ENCODE peak calls at places on chromosomes 3 and 15, in seven cellular contexts. One of them, this sample, is unnamed.
A peak's percentile ranks its signal among the peaks of the same experiment; 100 is the strongest.

GRCh38 chr15:78361956-78362506 is 21.9 kb downstream of the CRABP1 start:
- DNase-seq in transverse colon: no peak
- DNase-seq in OCI-LY7: no peak
- DNase-seq in coronary artery: no peak
- DNase-seq in fibroblast of lung: no peak
- DNase-seq in CD8-positive, alpha-beta T cell: no peak
- DNase-seq in body of pancreas: no peak
- DNase-seq in this sample: no peak

GRCh38 chr3:126101521-126101982 is 17.6 kb upstream of the SLC41A3 start:
- DNase-seq in transverse colon: no peak
- DNase-seq in OCI-LY7: no peak
- DNase-seq in coronary artery: peak; percentile 74
- DNase-seq in fibroblast of lung: no peak
- DNase-seq in CD8-positive, alpha-beta T cell: no peak
- DNase-seq in body of pancreas: no peak
- DNase-seq in this sample: no peak

GRCh38 chr15:75639191-75639708 is 774 bp downstream of the IMP3 start:
- DNase-seq in transverse colon: no peak
- DNase-seq in OCI-LY7: peak; percentile 22
- DNase-seq in coronary artery: no peak
- DNase-seq in fibroblast of lung: peak; percentile 46
- DNase-seq in CD8-positive, alpha-beta T cell: no peak
- DNase-seq in body of pancreas: no peak
- DNase-seq in this sample: no peak

GRCh38 chr15:59371458-59372351 is 966 bp downstream of the MYO1E start:
- DNase-seq in transverse colon: peak; percentile 55
- DNase-seq in OCI-LY7: no peak
- DNase-seq in coronary artery: peak; percentile 73
- DNase-seq in fibroblast of lung: no peak
- DNase-seq in CD8-positive, alpha-beta T cell: peak; percentile 23
- DNase-seq in body of pancreas: peak; percentile 62
- DNase-seq in this sample: no peak

GRCh38 chr3:71542548-71543370 is 40.8 kb downstream of the FOXP1 start:
- DNase-seq in transverse colon: peak; percentile 85
- DNase-seq in OCI-LY7: peak; percentile 90
- DNase-seq in coronary artery: peak; percentile 78
- DNase-seq in fibroblast of lung: peak; percentile 96
- DNase-seq in CD8-positive, alpha-beta T cell: no peak
- DNase-seq in body of pancreas: peak; percentile 20
- DNase-seq in this sample: no peak

GRCh38 chr15:72579814-72580213 is 74.7 kb upstream of the GOLGA6B start:
- DNase-seq in transverse colon: no peak
- DNase-seq in OCI-LY7: no peak
- DNase-seq in coronary artery: no peak
- DNase-seq in fibroblast of lung: no peak
- DNase-seq in CD8-positive, alpha-beta T cell: no peak
- DNase-seq in body of pancreas: no peak
- DNase-seq in this sample: no peak

GRCh38 chr3:66450389-66451022 is 50.3 kb downstream of the LRIG1 start:
- DNase-seq in transverse colon: peak; percentile 57
- DNase-seq in OCI-LY7: no peak
- DNase-seq in coronary artery: no peak
- DNase-seq in fibroblast of lung: peak; percentile 81
- DNase-seq in CD8-positive, alpha-beta T cell: no peak
- DNase-seq in body of pancreas: peak; percentile 68
- DNase-seq in this sample: no peak

GRCh38 chr3:184514151-184514490 is 47.5 kb upstream of the EPHB3 start:
- DNase-seq in transverse colon: no peak
- DNase-seq in OCI-LY7: no peak
- DNase-seq in coronary artery: no peak
- DNase-seq in fibroblast of lung: no peak
- DNase-seq in CD8-positive, alpha-beta T cell: no peak
- DNase-seq in body of pancreas: no peak
- DNase-seq in this sample: no peak

GRCh38 chr3:52827441-52827840 is 3.0 kb downstream of the ITIH4 start:
- DNase-seq in transverse colon: no peak
- DNase-seq in OCI-LY7: no peak
- DNase-seq in coronary artery: no peak
- DNase-seq in fibroblast of lung: peak; percentile 34
- DNase-seq in CD8-positive, alpha-beta T cell: no peak
- DNase-seq in body of pancreas: no peak
- DNase-seq in this sample: no peak

GRCh38 chr15:98412852-98413251 is 235.5 kb upstream of the IGF1R start:
- DNase-seq in transverse colon: no peak
- DNase-seq in OCI-LY7: no peak
- DNase-seq in coronary artery: no peak
- DNase-seq in fibroblast of lung: peak; percentile 1
- DNase-seq in CD8-positive, alpha-beta T cell: no peak
- DNase-seq in body of pancreas: no peak
- DNase-seq in this sample: no peak

GRCh38 chr3:69082805-69083204 is 1.9 kb upstream of the ARL6IP5 start:
- DNase-seq in transverse colon: peak; percentile 51
- DNase-seq in OCI-LY7: peak; percentile 85
- DNase-seq in coronary artery: no peak
- DNase-seq in fibroblast of lung: peak; percentile 86
- DNase-seq in CD8-positive, alpha-beta T cell: peak; percentile 59
- DNase-seq in body of pancreas: no peak
- DNase-seq in this sample: peak; percentile 83

GRCh38 chr3:60575726-60576272 is 675.5 kb downstream of the FHIT start:
- DNase-seq in transverse colon: no peak
- DNase-seq in OCI-LY7: no peak
- DNase-seq in coronary artery: no peak
- DNase-seq in fibroblast of lung: no peak
- DNase-seq in CD8-positive, alpha-beta T cell: no peak
- DNase-seq in body of pancreas: no peak
- DNase-seq in this sample: no peak

GRCh38 chr3:49017646-49017977 is 768 bp downstream of the DALRD3 start:
- DNase-seq in transverse colon: peak; percentile 75
- DNase-seq in OCI-LY7: no peak
- DNase-seq in coronary artery: no peak
- DNase-seq in fibroblast of lung: no peak
- DNase-seq in CD8-positive, alpha-beta T cell: no peak
- DNase-seq in body of pancreas: no peak
- DNase-seq in this sample: no peak

GRCh38 chr15:85941186-85941855 is 138.3 kb upstream of the AGBL1 start:
- DNase-seq in transverse colon: no peak
- DNase-seq in OCI-LY7: no peak
- DNase-seq in coronary artery: no peak
- DNase-seq in fibroblast of lung: peak; percentile 96
- DNase-seq in CD8-positive, alpha-beta T cell: no peak
- DNase-seq in body of pancreas: no peak
- DNase-seq in this sample: no peak

GRCh38 chr15:69082041-69082502 is 67.6 kb downstream of the NOX5 start:
- DNase-seq in transverse colon: no peak
- DNase-seq in OCI-LY7: no peak
- DNase-seq in coronary artery: no peak
- DNase-seq in fibroblast of lung: peak; percentile 82
- DNase-seq in CD8-positive, alpha-beta T cell: no peak
- DNase-seq in body of pancreas: no peak
- DNase-seq in this sample: no peak

GRCh38 chr15:26724381-26724780 is 48.5 kb downstream of the GABRB3 start:
- DNase-seq in transverse colon: no peak
- DNase-seq in OCI-LY7: no peak
- DNase-seq in coronary artery: no peak
- DNase-seq in fibroblast of lung: no peak
- DNase-seq in CD8-positive, alpha-beta T cell: no peak
- DNase-seq in body of pancreas: no peak
- DNase-seq in this sample: no peak

GRCh38 chr15:26720546-26720945 is 52.3 kb downstream of the GABRB3 start:
- DNase-seq in transverse colon: no peak
- DNase-seq in OCI-LY7: no peak
- DNase-seq in coronary artery: no peak
- DNase-seq in fibroblast of lung: no peak
- DNase-seq in CD8-positive, alpha-beta T cell: no peak
- DNase-seq in body of pancreas: no peak
- DNase-seq in this sample: no peak

GRCh38 chr15:26716069-26716468 is 56.8 kb downstream of the GABRB3 start:
- DNase-seq in transverse colon: no peak
- DNase-seq in OCI-LY7: no peak
- DNase-seq in coronary artery: no peak
- DNase-seq in fibroblast of lung: no peak
- DNase-seq in CD8-positive, alpha-beta T cell: no peak
- DNase-seq in body of pancreas: no peak
- DNase-seq in this sample: no peak

GRCh38 chr15:26722621-26723160 is 50.2 kb downstream of the GABRB3 start:
- DNase-seq in transverse colon: no peak
- DNase-seq in OCI-LY7: no peak
- DNase-seq in coronary artery: no peak
- DNase-seq in fibroblast of lung: no peak
- DNase-seq in CD8-positive, alpha-beta T cell: no peak
- DNase-seq in body of pancreas: no peak
- DNase-seq in this sample: no peak

GRCh38 chr15:26721231-26721630 is 51.6 kb downstream of the GABRB3 start:
- DNase-seq in transverse colon: no peak
- DNase-seq in OCI-LY7: no peak
- DNase-seq in coronary artery: no peak
- DNase-seq in fibroblast of lung: no peak
- DNase-seq in CD8-positive, alpha-beta T cell: no peak
- DNase-seq in body of pancreas: no peak
- DNase-seq in this sample: no peak
- H3K4me3 ChIP-seq in transverse colon: no peak overlapping the region
- H3K4me3 ChIP-seq in OCI-LY7: no peak overlapping the region
- H3K4me3 ChIP-seq in coronary artery: no peak overlapping the region
- H3K4me3 ChIP-seq in fibroblast of lung: no peak overlapping the region
- H3K4me3 ChIP-seq in CD8-positive, alpha-beta T cell: no peak overlapping the region
- H3K4me3 ChIP-seq in body of pancreas: no peak overlapping the region
- H3K4me3 ChIP-seq in this sample: no peak overlapping the region

DNA sequence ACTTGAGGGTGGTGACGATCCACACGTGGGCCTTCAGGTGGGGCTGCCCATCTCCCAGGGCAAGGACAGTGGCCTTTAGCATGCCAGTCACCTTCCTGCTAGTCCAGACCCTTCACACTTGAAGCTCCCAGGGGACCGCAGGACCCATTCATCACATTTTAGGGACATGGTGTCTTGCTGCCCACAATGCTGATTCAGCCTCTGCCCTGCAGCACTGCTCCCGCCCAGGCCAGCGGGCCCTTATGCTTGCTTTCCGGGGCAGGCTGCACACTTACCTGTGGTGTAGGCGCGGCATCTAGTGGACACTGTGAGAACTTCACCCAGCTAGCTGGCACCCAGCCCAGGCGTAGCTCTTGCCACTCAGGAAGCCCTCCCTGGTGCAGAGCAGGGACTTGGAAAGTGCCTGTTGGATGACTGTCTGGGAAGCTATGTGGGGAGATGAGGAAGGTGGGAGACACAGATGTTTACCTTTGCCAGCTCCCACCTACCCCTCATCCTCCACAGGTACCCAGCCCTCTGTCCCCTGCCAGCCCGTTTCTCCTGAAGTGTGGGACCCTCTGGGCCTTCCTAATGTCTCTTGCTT is 26.3 kb upstream of the NR2C2 start:
- DNase-seq in transverse colon: peak; percentile 88
- DNase-seq in OCI-LY7: peak; percentile 80
- DNase-seq in coronary artery: peak; percentile 92
- DNase-seq in fibroblast of lung: peak; percentile 76
- DNase-seq in CD8-positive, alpha-beta T cell: peak; percentile 83
- DNase-seq in body of pancreas: peak; percentile 89
- DNase-seq in this sample: peak; percentile 38
- TF ChIP-seq CTCF in transverse colon: peak; percentile 99
- TF ChIP-seq CTCF in OCI-LY7: peak; percentile 93
- TF ChIP-seq CTCF in coronary artery: peak; percentile 94
- TF ChIP-seq CTCF in fibroblast of lung: peak; percentile 94
- TF ChIP-seq CTCF in CD8-positive, alpha-beta T cell: peak; percentile 99
- TF ChIP-seq CTCF in body of pancreas: peak; percentile 97
- TF ChIP-seq CTCF in this sample: peak; percentile 99

DNA sequence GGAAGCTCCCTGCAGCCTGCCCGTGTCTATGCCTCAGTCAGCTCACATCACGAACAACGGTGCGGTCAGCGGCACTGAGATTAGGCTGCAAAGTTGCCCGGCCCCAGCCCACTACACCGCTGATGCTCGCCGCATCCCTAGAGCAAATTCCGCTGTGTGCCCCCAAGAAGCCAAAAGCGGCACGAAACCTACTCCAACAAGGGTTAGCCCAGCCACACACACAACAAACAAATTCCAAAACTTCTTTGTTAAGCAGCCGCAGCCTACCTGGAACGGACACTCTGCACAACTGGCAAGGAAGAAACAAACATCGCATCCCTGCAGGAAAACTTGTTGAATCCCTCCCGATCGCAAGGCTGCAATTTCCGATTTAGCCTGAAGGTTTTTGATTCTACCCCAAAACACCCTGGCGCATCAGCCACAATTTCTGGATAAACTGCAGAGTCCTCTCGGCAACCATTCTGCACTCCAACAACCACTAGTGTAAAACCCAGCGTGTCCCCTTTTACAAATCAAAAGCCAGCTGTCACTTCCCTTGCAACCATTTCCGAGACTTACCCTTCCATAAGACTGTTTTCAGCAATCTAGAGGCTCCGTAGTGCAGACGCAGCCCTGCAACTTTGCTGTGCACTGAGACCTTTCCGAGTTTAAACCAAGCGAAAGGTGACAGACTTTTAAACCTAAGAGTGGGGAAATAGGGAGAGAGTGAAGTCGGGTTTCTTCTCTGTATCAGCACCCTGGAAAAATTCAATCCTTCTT is 425 bp downstream of the ROBO1 start:
- DNase-seq in transverse colon: no peak
- DNase-seq in OCI-LY7: no peak
- DNase-seq in coronary artery: no peak
- DNase-seq in fibroblast of lung: peak; percentile 22
- DNase-seq in CD8-positive, alpha-beta T cell: no peak
- DNase-seq in body of pancreas: no peak
- DNase-seq in this sample: no peak
- H3K4me3 ChIP-seq in transverse colon: no peak overlapping the region
- H3K4me3 ChIP-seq in OCI-LY7: no peak overlapping the region
- H3K4me3 ChIP-seq in coronary artery: peak overlapping the region; percentile 60
- H3K4me3 ChIP-seq in fibroblast of lung: no peak overlapping the region
- H3K4me3 ChIP-seq in CD8-positive, alpha-beta T cell: no peak overlapping the region
- H3K4me3 ChIP-seq in body of pancreas: no peak overlapping the region
- H3K4me3 ChIP-seq in this sample: no peak overlapping the region

GRCh38 chr3:170222647-170223541 is 670 bp downstream of the PRKCI start:
- DNase-seq in transverse colon: peak; percentile 37
- DNase-seq in OCI-LY7: peak; percentile 63
- DNase-seq in coronary artery: peak; percentile 81
- DNase-seq in fibroblast of lung: peak; percentile 51
- DNase-seq in CD8-positive, alpha-beta T cell: peak; percentile 53
- DNase-seq in body of pancreas: peak; percentile 48
- DNase-seq in this sample: peak; percentile 7

GRCh38 chr3:170220871-170221270 is 1.4 kb upstream of the PRKCI start:
- DNase-seq in transverse colon: no peak
- DNase-seq in OCI-LY7: no peak
- DNase-seq in coronary artery: no peak
- DNase-seq in fibroblast of lung: peak; percentile 63
- DNase-seq in CD8-positive, alpha-beta T cell: no peak
- DNase-seq in body of pancreas: no peak
- DNase-seq in this sample: no peak

GRCh38 chr3:170226426-170226960 is 4.3 kb downstream of the PRKCI start:
- DNase-seq in transverse colon: no peak
- DNase-seq in OCI-LY7: no peak
- DNase-seq in coronary artery: no peak
- DNase-seq in fibroblast of lung: peak; percentile 65
- DNase-seq in CD8-positive, alpha-beta T cell: no peak
- DNase-seq in body of pancreas: no peak
- DNase-seq in this sample: no peak

GRCh38 chr3:170225166-170225565 is 2.9 kb downstream of the PRKCI start:
- DNase-seq in transverse colon: no peak
- DNase-seq in OCI-LY7: no peak
- DNase-seq in coronary artery: no peak
- DNase-seq in fibroblast of lung: peak; percentile 16
- DNase-seq in CD8-positive, alpha-beta T cell: no peak
- DNase-seq in body of pancreas: no peak
- DNase-seq in this sample: no peak

GRCh38 chr3:170221924-170222646 is at the start of gene PRKCI:
- DNase-seq in transverse colon: peak; percentile 96
- DNase-seq in OCI-LY7: peak; percentile 98
- DNase-seq in coronary artery: peak; percentile 95
- DNase-seq in fibroblast of lung: peak; percentile 98
- DNase-seq in CD8-positive, alpha-beta T cell: peak; percentile 85
- DNase-seq in body of pancreas: peak; percentile 95
- DNase-seq in this sample: peak; percentile 86
- TF ChIP-seq CTCF in transverse colon: no peak
- TF ChIP-seq CTCF in OCI-LY7: no peak
- TF ChIP-seq CTCF in coronary artery: no peak
- TF ChIP-seq CTCF in fibroblast of lung: no peak
- TF ChIP-seq CTCF in CD8-positive, alpha-beta T cell: no peak
- TF ChIP-seq CTCF in body of pancreas: no peak
- TF ChIP-seq CTCF in this sample: no peak

This sample was measured in GM12864.